ENCODE peak calls at places on chromosomes 2 and 18, in seven cellular contexts. Q is K562, V is HepG2, I is H1, K is GM12878, J is SK-N-SH, M is NT2/D1. O is an unnamed sample.

GRCh38 chr2:180115675-180116074 is 108.6 kb upstream of the CWC22 start:
- DNase-seq in K (no peak), Q (no peak), J (no peak), I (no peak), M (no peak), V (no peak), O (no peak)

GRCh38 chr2:24122356-24123211 is 550 bp downstream of the PFN4 start:
- DNase-seq in V (no peak), K (no peak), Q (no peak), I (no peak), J (no peak), M (peak; percentile 3), O (no peak)

GRCh38 chr18:22219568-22220355 is 50.4 kb downstream of the GATA6 start:
- DNase-seq in K (no peak), I (no peak), J (no peak), V (no peak), M (no peak), Q (peak; percentile 15), O (peak; percentile 3)

GRCh38 chr2:8500124-8501054 is 181.5 kb upstream of the ID2 start:
- DNase-seq in V (peak; percentile 75), K (no peak), Q (no peak), M (no peak), J (no peak), I (no peak), O (no peak)

GRCh38 chr2:230052299-230052698 is 16.4 kb downstream of the SLC16A14 start:
- DNase-seq in I (no peak), Q (no peak), J (no peak), V (peak; percentile 60), K (no peak), M (no peak), O (no peak)

GRCh38 chr2:237733677-237734300 is 64.8 kb upstream of the RBM44 start:
- DNase-seq in M (peak; percentile 28), I (no peak), K (no peak), J (peak; percentile 86), V (peak; percentile 90), Q (no peak), O (no peak)

GRCh38 chr2:97730245-97730644 is 16.9 kb downstream of the ZAP70 start:
- DNase-seq in K (no peak), Q (no peak), M (no peak), J (no peak), I (no peak), V (no peak), O (no peak)

GRCh38 chr2:68255736-68256450 is 3.6 kb upstream of the PPP3R1 start:
- DNase-seq in M (no peak), J (no peak), I (no peak), V (no peak), K (no peak), Q (no peak), O (no peak)

GRCh38 chr2:38572167-38572566 is 30.6 kb downstream of the HNRNPLL start:
- DNase-seq in V (no peak), M (no peak), I (no peak), K (no peak), J (no peak), Q (peak; percentile 47), O (no peak)

GRCh38 chr2:49972699-49973098 is 818.4 kb upstream of the FSHR start:
- DNase-seq in I (no peak), M (peak; percentile 71), K (no peak), Q (no peak), J (peak; percentile 56), V (no peak), O (no peak)

GRCh38 chr2:181165199-181165868 is 184.9 kb downstream of the UBE2E3 start:
- DNase-seq in V (no peak), J (no peak), Q (no peak), I (no peak), M (no peak), K (no peak), O (no peak)

GRCh38 chr2:946073-947005 is 4.3 kb upstream of the SNTG2 start:
- DNase-seq in K (peak; percentile 12), I (peak; percentile 36), M (no peak), V (no peak), Q (no peak), J (no peak), O (no peak)

GRCh38 chr2:41414486-41415230 is 633.2 kb upstream of the PKDCC start:
- DNase-seq in I (peak; percentile 49), V (peak; percentile 56), M (peak; percentile 61), J (peak; percentile 27), Q (peak; percentile 16), K (peak; percentile 5), O (no peak)

GRCh38 chr2:64607381-64607780 is 46.3 kb downstream of the SERTAD2 start:
- DNase-seq in I (no peak), Q (no peak), K (no peak), V (no peak), M (no peak), J (no peak), O (no peak)

GRCh38 chr2:55923091-55923977 is at the start of gene EFEMP1:
- DNase-seq in J (peak; percentile 41), K (no peak), I (peak; percentile 81), Q (no peak), M (peak; percentile 57), V (no peak), O (no peak)

GRCh38 chr2:132282911-132283310 is 121.2 kb upstream of the ANKRD30BL start:
- DNase-seq in I (no peak), V (no peak), K (no peak), J (no peak), Q (no peak), M (no peak), O (no peak)

GRCh38 chr2:167249197-167249596 is 360.9 kb downstream of the XIRP2 start:
- DNase-seq in J (no peak), K (no peak), V (no peak), M (no peak), Q (no peak), I (no peak), O (no peak)

GRCh38 chr2:168171069-168171762 is 76.2 kb downstream of the STK39 start:
- DNase-seq in M (no peak), Q (no peak), V (no peak), I (no peak), K (no peak), J (no peak), O (no peak)

GRCh38 chr2:20171445-20171977 is 53.4 kb downstream of the SDC1 start:
- DNase-seq in V (peak; percentile 64), Q (no peak), I (no peak), M (no peak), J (peak; percentile 55), K (no peak), O (no peak)

GRCh38 chr2:28406276-28407096 is 13.8 kb downstream of the FOSL2 start:
- DNase-seq in J (no peak), K (no peak), Q (no peak), I (no peak), M (no peak), V (no peak), O (no peak)

GRCh38 chr18:35634376-35634775 is 52.8 kb downstream of the GALNT1 start:
- DNase-seq in M (no peak), Q (no peak), I (no peak), K (no peak), J (peak; percentile 24), V (no peak), O (no peak)

GRCh38 chr18:59142274-59142673 is 2.6 kb downstream of the SEC11C start:
- DNase-seq in J (no peak), M (no peak), K (peak; percentile 44), Q (no peak), I (no peak), V (no peak), O (no peak)

GRCh38 chr2:216115224-216115582 is 6.1 kb downstream of the XRCC5 start:
- DNase-seq in Q (no peak), I (no peak), J (no peak), V (no peak), M (no peak), K (no peak), O (no peak)

GRCh38 chr2:188734688-188735087 is 239.5 kb upstream of the COL3A1 start:
- DNase-seq in J (no peak), Q (no peak), I (no peak), M (peak; percentile 6), K (no peak), V (no peak), O (no peak)

GRCh38 chr2:65024149-65024829 is 31.9 kb upstream of the CEP68 start:
- DNase-seq in V (no peak), K (no peak), M (no peak), I (no peak), Q (peak; percentile 29), J (no peak), O (peak; percentile 12)

GRCh38 chr18:76496200-76496890 is 1.3 kb upstream of the ZNF516 start:
- DNase-seq in V (peak; percentile 22), J (peak; percentile 67), K (no peak), M (no peak), Q (peak; percentile 33), I (peak; percentile 80), O (no peak)

GRCh38 chr18:34028341-34028740 is 196.4 kb downstream of the NOL4 start:
- DNase-seq in Q (no peak), J (no peak), I (no peak), M (no peak), V (no peak), K (no peak), O (no peak)

GRCh38 chr2:23426284-23426905 is 41.4 kb downstream of the KLHL29 start:
- DNase-seq in I (peak; percentile 41), K (no peak), V (no peak), Q (no peak), J (no peak), M (no peak), O (no peak)

GRCh38 chr2:33437297-33437696 is 39.2 kb upstream of the RASGRP3 start:
- DNase-seq in V (no peak), M (no peak), Q (peak; percentile 60), K (no peak), I (no peak), J (no peak), O (no peak)

GRCh38 chr2:48180557-48180956 is 274.3 kb upstream of the FBXO11 start:
- DNase-seq in V (no peak), Q (no peak), K (no peak), M (no peak), J (no peak), I (no peak), O (no peak)

GRCh38 chr18:63438181-63438580 is 15.9 kb upstream of the VPS4B start:
- DNase-seq in Q (no peak), I (no peak), M (no peak), K (no peak), J (no peak), V (no peak), O (no peak)
- H3K9ac ChIP-seq in Q (no peak overlapping the region), I (no peak overlapping the region), M (no peak overlapping the region), K (no peak overlapping the region), J (no peak overlapping the region), V (no peak overlapping the region), O (no peak overlapping the region)

GRCh38 chr2:57793310-57793709 is 253.3 kb upstream of the VRK2 start:
- DNase-seq in V (no peak), J (no peak), Q (no peak), K (no peak), M (no peak), I (no peak), O (no peak)
- TF ChIP-seq YY1 in V (no peak), J (no peak), Q (no peak), K (no peak), M (no peak), I (no peak), O (no peak)

GRCh38 chr18:79684283-79684631 is 4.7 kb downstream of the CTDP1 start:
- DNase-seq in Q (no peak), I (no peak), K (no peak), M (no peak), V (no peak), J (no peak), O (no peak)
- H3K4me1 ChIP-seq in Q (peaks cover 6% of the 10 kb centered on the region), I (peaks cover 5% of the 10 kb centered on the region), K (peaks cover 23% of the 10 kb centered on the region), M (peaks cover 5% of the 10 kb centered on the region), V (peaks cover 26% of the 10 kb centered on the region), J (peaks cover 15% of the 10 kb centered on the region), O (peaks cover 9% of the 10 kb centered on the region)

GRCh38 chr2:222203031-222203430 is 95.8 kb downstream of the PAX3 start:
- DNase-seq in V (no peak), J (no peak), Q (no peak), I (no peak), K (no peak), M (no peak), O (no peak)
- H3K9ac ChIP-seq in V (no peak overlapping the region), J (no peak overlapping the region), Q (no peak overlapping the region), I (no peak overlapping the region), K (no peak overlapping the region), M (no peak overlapping the region), O (no peak overlapping the region)

O was measured in HCT116.